ENCODE peak calls at places on chromosomes 16 and 17, in five cellular contexts. One of them, this sample, is unnamed.

GRCh38 chr16:75471723-75472634 is 7.5 kb upstream of the TMEM170A start:
- DNase-seq in heart right ventricle: no peak
- DNase-seq in cardiac muscle cell: peak; percentile 78
- DNase-seq in AG10803: peak; percentile 59
- DNase-seq in sigmoid colon: peak; percentile 78
- DNase-seq in this sample: peak; percentile 76

GRCh38 chr16:52456368-52456767 is 90.6 kb downstream of the TOX3 start:
- DNase-seq in heart right ventricle: no peak
- DNase-seq in cardiac muscle cell: peak; percentile 16
- DNase-seq in AG10803: no peak
- DNase-seq in sigmoid colon: no peak
- DNase-seq in this sample: no peak

GRCh38 chr17:15233022-15233805 is 31.9 kb downstream of the PMP22 start:
- DNase-seq in heart right ventricle: no peak
- DNase-seq in cardiac muscle cell: peak; percentile 42
- DNase-seq in AG10803: peak; percentile 68
- DNase-seq in sigmoid colon: no peak
- DNase-seq in this sample: peak; percentile 50

GRCh38 chr17:47694818-47695663 is 1.1 kb downstream of the TBKBP1 start:
- DNase-seq in heart right ventricle: peak; percentile 82
- DNase-seq in cardiac muscle cell: peak; percentile 71
- DNase-seq in AG10803: peak; percentile 62
- DNase-seq in sigmoid colon: peak; percentile 87
- DNase-seq in this sample: peak; percentile 64

GRCh38 chr17:72336026-72336803 is 215.4 kb downstream of the SOX9 start:
- DNase-seq in heart right ventricle: no peak
- DNase-seq in cardiac muscle cell: no peak
- DNase-seq in AG10803: no peak
- DNase-seq in sigmoid colon: no peak
- DNase-seq in this sample: no peak

GRCh38 chr17:47272491-47272890 is 18.9 kb downstream of the ITGB3 start:
- DNase-seq in heart right ventricle: no peak
- DNase-seq in cardiac muscle cell: no peak
- DNase-seq in AG10803: no peak
- DNase-seq in sigmoid colon: no peak
- DNase-seq in this sample: no peak

GRCh38 chr16:12589676-12590075 is 214.0 kb downstream of the CPPED1 start:
- DNase-seq in heart right ventricle: no peak
- DNase-seq in cardiac muscle cell: no peak
- DNase-seq in AG10803: no peak
- DNase-seq in sigmoid colon: no peak
- DNase-seq in this sample: no peak

GRCh38 chr17:38728290-38728831 is 1.8 kb upstream of the CISD3 start:
- DNase-seq in heart right ventricle: no peak
- DNase-seq in cardiac muscle cell: no peak
- DNase-seq in AG10803: no peak
- DNase-seq in sigmoid colon: no peak
- DNase-seq in this sample: no peak

GRCh38 chr16:48444574-48444973 is 59.4 kb upstream of the SIAH1 start:
- DNase-seq in heart right ventricle: no peak
- DNase-seq in cardiac muscle cell: peak; percentile 91
- DNase-seq in AG10803: peak; percentile 84
- DNase-seq in sigmoid colon: peak; percentile 72
- DNase-seq in this sample: peak; percentile 95

GRCh38 chr17:50102164-50102991 is 7.2 kb downstream of the PDK2 start:
- DNase-seq in heart right ventricle: peak; percentile 81
- DNase-seq in cardiac muscle cell: no peak
- DNase-seq in AG10803: no peak
- DNase-seq in sigmoid colon: peak; percentile 90
- DNase-seq in this sample: no peak

GRCh38 chr17:54902611-54903010 is 2.0 kb downstream of the TOM1L1 start:
- DNase-seq in heart right ventricle: no peak
- DNase-seq in cardiac muscle cell: no peak
- DNase-seq in AG10803: no peak
- DNase-seq in sigmoid colon: no peak
- DNase-seq in this sample: no peak

GRCh38 chr16:49899991-49900690 is 44.2 kb upstream of the ZNF423 start:
- DNase-seq in heart right ventricle: no peak
- DNase-seq in cardiac muscle cell: no peak
- DNase-seq in AG10803: no peak
- DNase-seq in sigmoid colon: no peak
- DNase-seq in this sample: no peak

GRCh38 chr17:64262125-64262421 is 987 bp downstream of the TEX2 start:
- DNase-seq in heart right ventricle: no peak
- DNase-seq in cardiac muscle cell: no peak
- DNase-seq in AG10803: no peak
- DNase-seq in sigmoid colon: no peak
- DNase-seq in this sample: no peak

GRCh38 chr17:48629411-48629759 is 3.2 kb upstream of the HOXB9 start:
- DNase-seq in heart right ventricle: no peak
- DNase-seq in cardiac muscle cell: no peak
- DNase-seq in AG10803: no peak
- DNase-seq in sigmoid colon: no peak
- DNase-seq in this sample: no peak

GRCh38 chr16:29820271-29820701 is at the start of gene MVP:
- DNase-seq in heart right ventricle: peak; percentile 63
- DNase-seq in cardiac muscle cell: peak; percentile 74
- DNase-seq in AG10803: peak; percentile 70
- DNase-seq in sigmoid colon: peak; percentile 89
- DNase-seq in this sample: peak; percentile 75

GRCh38 chr17:68455756-68456528 is 1.4 kb downstream of the WIPI1 start:
- DNase-seq in heart right ventricle: no peak
- DNase-seq in cardiac muscle cell: peak; percentile 95
- DNase-seq in AG10803: peak; percentile 97
- DNase-seq in sigmoid colon: no peak
- DNase-seq in this sample: peak; percentile 94

GRCh38 chr17:44601574-44602372 is 44.5 kb downstream of the FZD2 start:
- DNase-seq in heart right ventricle: no peak
- DNase-seq in cardiac muscle cell: no peak
- DNase-seq in AG10803: peak; percentile 30
- DNase-seq in sigmoid colon: no peak
- DNase-seq in this sample: no peak

GRCh38 chr16:63652091-63652490 is 1469.8 kb downstream of the CDH11 start:
- DNase-seq in heart right ventricle: no peak
- DNase-seq in cardiac muscle cell: no peak
- DNase-seq in AG10803: no peak
- DNase-seq in sigmoid colon: no peak
- DNase-seq in this sample: no peak

GRCh38 chr17:49739662-49740271 is 24.2 kb downstream of the FAM117A start:
- DNase-seq in heart right ventricle: peak; percentile 81
- DNase-seq in cardiac muscle cell: peak; percentile 84
- DNase-seq in AG10803: no peak
- DNase-seq in sigmoid colon: peak; percentile 93
- DNase-seq in this sample: no peak

GRCh38 chr16:50303605-50304466 is 37.5 kb downstream of the ADCY7 start:
- DNase-seq in heart right ventricle: no peak
- DNase-seq in cardiac muscle cell: peak; percentile 91
- DNase-seq in AG10803: peak; percentile 17
- DNase-seq in sigmoid colon: peak; percentile 64
- DNase-seq in this sample: no peak

GRCh38 chr17:44804301-44805061 is 25.6 kb downstream of the GJC1 start:
- DNase-seq in heart right ventricle: peak; percentile 48
- DNase-seq in cardiac muscle cell: peak; percentile 49
- DNase-seq in AG10803: no peak
- DNase-seq in sigmoid colon: peak; percentile 95
- DNase-seq in this sample: no peak

GRCh38 chr16:84003001-84003400 is 35.0 kb downstream of the NECAB2 start:
- DNase-seq in heart right ventricle: no peak
- DNase-seq in cardiac muscle cell: no peak
- DNase-seq in AG10803: no peak
- DNase-seq in sigmoid colon: no peak
- DNase-seq in this sample: no peak

GRCh38 chr16:22370038-22370541 is 4.3 kb downstream of the CDR2 start:
- DNase-seq in heart right ventricle: no peak
- DNase-seq in cardiac muscle cell: peak; percentile 71
- DNase-seq in AG10803: peak; percentile 93
- DNase-seq in sigmoid colon: no peak
- DNase-seq in this sample: peak; percentile 73

GRCh38 chr17:2090804-2091534 is 36.1 kb downstream of the HIC1 start:
- DNase-seq in heart right ventricle: peak; percentile 50
- DNase-seq in cardiac muscle cell: peak; percentile 95
- DNase-seq in AG10803: peak; percentile 96
- DNase-seq in sigmoid colon: peak; percentile 90
- DNase-seq in this sample: peak; percentile 93

GRCh38 chr17:63189930-63190329 is 223.9 kb downstream of the TANC2 start:
- DNase-seq in heart right ventricle: no peak
- DNase-seq in cardiac muscle cell: no peak
- DNase-seq in AG10803: no peak
- DNase-seq in sigmoid colon: no peak
- DNase-seq in this sample: no peak

GRCh38 chr17:44077595-44077909 is 7.0 kb downstream of the G6PC3 start:
- DNase-seq in heart right ventricle: no peak
- DNase-seq in cardiac muscle cell: no peak
- DNase-seq in AG10803: no peak
- DNase-seq in sigmoid colon: no peak
- DNase-seq in this sample: no peak

GRCh38 chr17:43906951-43907424 is 348 bp downstream of the MPP2 start:
- DNase-seq in heart right ventricle: no peak
- DNase-seq in cardiac muscle cell: no peak
- DNase-seq in AG10803: no peak
- DNase-seq in sigmoid colon: peak; percentile 70
- DNase-seq in this sample: no peak

GRCh38 chr17:60724647-60725046 is 47.0 kb downstream of the BCAS3 start:
- DNase-seq in heart right ventricle: no peak
- DNase-seq in cardiac muscle cell: no peak
- DNase-seq in AG10803: no peak
- DNase-seq in sigmoid colon: no peak
- DNase-seq in this sample: no peak

GRCh38 chr17:69466905-69467630 is 52.6 kb downstream of the MAP2K6 start:
- DNase-seq in heart right ventricle: no peak
- DNase-seq in cardiac muscle cell: peak; percentile 58
- DNase-seq in AG10803: peak; percentile 68
- DNase-seq in sigmoid colon: no peak
- DNase-seq in this sample: no peak

GRCh38 chr16:8966781-8967436 is 3.2 kb upstream of the USP7 start:
- DNase-seq in heart right ventricle: no peak
- DNase-seq in cardiac muscle cell: no peak
- DNase-seq in AG10803: no peak
- DNase-seq in sigmoid colon: no peak
- DNase-seq in this sample: no peak

GRCh38 chr16:11380836-11381235 is 35.6 kb downstream of the RMI2 start:
- DNase-seq in heart right ventricle: no peak
- DNase-seq in cardiac muscle cell: no peak
- DNase-seq in AG10803: no peak
- DNase-seq in sigmoid colon: peak; percentile 20
- DNase-seq in this sample: no peak

GRCh38 chr17:49894761-49895160 is 46.9 kb upstream of the TAC4 start:
- DNase-seq in heart right ventricle: no peak
- DNase-seq in cardiac muscle cell: no peak
- DNase-seq in AG10803: no peak
- DNase-seq in sigmoid colon: no peak
- DNase-seq in this sample: no peak

GRCh38 chr17:37671813-37672544 is 28.7 kb upstream of the DDX52 start:
- DNase-seq in heart right ventricle: no peak
- DNase-seq in cardiac muscle cell: peak; percentile 51
- DNase-seq in AG10803: peak; percentile 95
- DNase-seq in sigmoid colon: no peak
- DNase-seq in this sample: peak; percentile 65

GRCh38 chr17:68301438-68301959 is 10.2 kb downstream of the ARSG start:
- DNase-seq in heart right ventricle: no peak
- DNase-seq in cardiac muscle cell: no peak
- DNase-seq in AG10803: no peak
- DNase-seq in sigmoid colon: no peak
- DNase-seq in this sample: no peak

GRCh38 chr17:75724016-75725003 is 3.1 kb downstream of the ITGB4 start:
- DNase-seq in heart right ventricle: no peak
- DNase-seq in cardiac muscle cell: no peak
- DNase-seq in AG10803: no peak
- DNase-seq in sigmoid colon: no peak
- DNase-seq in this sample: no peak

GRCh38 chr16:57627184-57627871 is 1.1 kb upstream of the ADGRG1 start:
- DNase-seq in heart right ventricle: no peak
- DNase-seq in cardiac muscle cell: peak; percentile 77
- DNase-seq in AG10803: peak; percentile 80
- DNase-seq in sigmoid colon: no peak
- DNase-seq in this sample: peak; percentile 71
- TF ChIP-seq CTCF in heart right ventricle: peak; percentile 28
- TF ChIP-seq CTCF in cardiac muscle cell: peak; percentile 46
- TF ChIP-seq CTCF in AG10803: peak; percentile 48
- TF ChIP-seq CTCF in sigmoid colon: no peak
- TF ChIP-seq CTCF in this sample: peak; percentile 33

GRCh38 chr16:14365200-14365851 is 264.7 kb downstream of the PARN start:
- DNase-seq in heart right ventricle: no peak
- DNase-seq in cardiac muscle cell: no peak
- DNase-seq in AG10803: peak; percentile 54
- DNase-seq in sigmoid colon: no peak
- DNase-seq in this sample: no peak

GRCh38 chr16:14364386-14365199 is 265.5 kb downstream of the PARN start:
- DNase-seq in heart right ventricle: no peak
- DNase-seq in cardiac muscle cell: peak; percentile 30
- DNase-seq in AG10803: peak; percentile 80
- DNase-seq in sigmoid colon: no peak
- DNase-seq in this sample: peak; percentile 63

GRCh38 chr16:14360326-14361037 is 269.6 kb downstream of the PARN start:
- DNase-seq in heart right ventricle: no peak
- DNase-seq in cardiac muscle cell: no peak
- DNase-seq in AG10803: no peak
- DNase-seq in sigmoid colon: no peak
- DNase-seq in this sample: no peak

GRCh38 chr16:14364112-14364385 is 266.0 kb downstream of the PARN start:
- DNase-seq in heart right ventricle: no peak
- DNase-seq in cardiac muscle cell: no peak
- DNase-seq in AG10803: no peak
- DNase-seq in sigmoid colon: no peak
- DNase-seq in this sample: no peak

GRCh38 chr16:14362774-14363371 is 267.2 kb downstream of the PARN start:
- DNase-seq in heart right ventricle: no peak
- DNase-seq in cardiac muscle cell: no peak
- DNase-seq in AG10803: peak; percentile 64
- DNase-seq in sigmoid colon: peak; percentile 72
- DNase-seq in this sample: peak; percentile 55
- H3K4me3 ChIP-seq in heart right ventricle: no peak overlapping the region
- H3K4me3 ChIP-seq in cardiac muscle cell: no peak overlapping the region
- H3K4me3 ChIP-seq in AG10803: peak overlapping the region; percentile 36
- H3K4me3 ChIP-seq in sigmoid colon: peak overlapping the region; percentile 31
- H3K4me3 ChIP-seq in this sample: peak overlapping the region; percentile 28

GRCh38 chr17:22217135-22217534 is 524.8 kb downstream of the KCNJ18 start:
- DNase-seq in heart right ventricle: no peak
- DNase-seq in cardiac muscle cell: no peak
- DNase-seq in AG10803: no peak
- DNase-seq in sigmoid colon: no peak
- DNase-seq in this sample: no peak
- TF ChIP-seq CTCF in heart right ventricle: no peak
- TF ChIP-seq CTCF in cardiac muscle cell: no peak
- TF ChIP-seq CTCF in AG10803: no peak
- TF ChIP-seq CTCF in sigmoid colon: no peak
- TF ChIP-seq CTCF in this sample: no peak

DNA sequence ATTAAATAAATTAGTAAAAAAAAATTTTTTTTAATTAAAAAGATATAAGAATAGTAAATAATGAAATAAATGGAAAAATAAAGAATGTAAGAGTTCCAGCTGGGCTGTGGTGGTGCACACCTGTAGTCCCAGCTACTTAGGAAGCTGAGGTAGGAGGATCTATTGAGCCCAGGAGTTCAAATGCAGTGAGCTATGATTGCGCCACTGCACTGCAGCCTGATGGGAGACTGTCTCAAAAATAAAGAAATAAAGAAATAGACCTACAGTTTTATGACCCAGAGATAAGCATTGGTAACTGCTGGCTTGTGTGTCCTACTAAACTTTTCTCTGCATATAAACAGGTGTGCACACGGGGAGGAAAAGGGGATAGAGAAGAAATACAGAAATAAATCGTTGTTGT is 7.8 kb upstream of the PDP2 start:
- DNase-seq in heart right ventricle: no peak
- DNase-seq in cardiac muscle cell: no peak
- DNase-seq in AG10803: no peak
- DNase-seq in sigmoid colon: no peak
- DNase-seq in this sample: no peak
- H3K4me3 ChIP-seq in heart right ventricle: peak overlapping the region; percentile 48
- H3K4me3 ChIP-seq in cardiac muscle cell: no peak overlapping the region
- H3K4me3 ChIP-seq in AG10803: peak overlapping the region; percentile 47
- H3K4me3 ChIP-seq in sigmoid colon: no peak overlapping the region
- H3K4me3 ChIP-seq in this sample: peak overlapping the region; percentile 61

This sample was measured in fibroblast of the aortic adventitia.